ENCODE peak calls at places on chromosomes 16 and 17, in ten cellular contexts. Y, M, F, O, L, I, D, Q, T and U are unnamed samples. For H3K4me1, the result is how much of the 10 kb centered on the place peaks cover.

GRCh38 chr17:79038545-79039135 is 14.7 kb downstream of the C1QTNF1 start:
- DNase-seq in Y (peak), M (no peak), F (no peak), O (peak), L (peak), I (peak), D (no peak), Q (no peak), T (no peak), U (no peak)

GRCh38 chr16:11636172-11636721 is 32.0 kb upstream of the SNN start:
- DNase-seq in Y (no peak), M (peak), F (no peak), O (peak), L (no peak), I (no peak), D (peak), Q (no peak), T (no peak), U (no peak)

GRCh38 chr16:89268987-89269735 is 51.7 kb downstream of the ZNF778 start:
- DNase-seq in Y (peak), M (no peak), F (no peak), O (peak), L (no peak), I (peak), D (peak), Q (no peak), T (no peak), U (no peak)

GRCh38 chr17:14886200-14886739 is 378.9 kb downstream of the PMP22 start:
- DNase-seq in Y (no peak), M (peak), F (peak), O (peak), L (peak), I (no peak), D (peak), Q (no peak), T (no peak), U (no peak)

GRCh38 chr17:885971-886571 is 93.5 kb downstream of the NXN start:
- DNase-seq in Y (no peak), M (no peak), F (no peak), O (no peak), L (no peak), I (no peak), D (no peak), Q (no peak), T (no peak), U (no peak)

GRCh38 chr17:82397449-82398335 is 20.5 kb upstream of the HEXD start:
- DNase-seq in Y (no peak), M (no peak), F (no peak), O (no peak), L (no peak), I (no peak), D (no peak), Q (no peak), T (no peak), U (no peak)

GRCh38 chr16:66278604-66279262 is 87.8 kb upstream of the CDH5 start:
- DNase-seq in Y (no peak), M (no peak), F (peak), O (peak), L (peak), I (no peak), D (peak), Q (no peak), T (no peak), U (no peak)

GRCh38 chr16:84465154-84465553 is 39.3 kb downstream of the MEAK7 start:
- DNase-seq in Y (no peak), M (no peak), F (no peak), O (no peak), L (no peak), I (no peak), D (peak), Q (no peak), T (no peak), U (no peak)

GRCh38 chr17:28727727-28728363 is 743 bp upstream of the NEK8 start:
- DNase-seq in Y (peak), M (peak), F (peak), O (peak), L (peak), I (peak), D (peak), Q (peak), T (peak), U (peak)

GRCh38 chr17:73999246-73999645 is 204.2 kb upstream of the RPL38 start:
- DNase-seq in Y (no peak), M (no peak), F (no peak), O (no peak), L (no peak), I (no peak), D (no peak), Q (no peak), T (no peak), U (no peak)

GRCh38 chr16:4116328-4117249 is at the start of gene ADCY9:
- DNase-seq in Y (peak), M (peak), F (peak), O (peak), L (peak), I (peak), D (peak), Q (peak), T (no peak), U (no peak)

GRCh38 chr17:4895121-4895520 is 4.2 kb upstream of the C17orf107 start:
- DNase-seq in Y (no peak), M (no peak), F (no peak), O (no peak), L (no peak), I (no peak), D (no peak), Q (no peak), T (no peak), U (no peak)

GRCh38 chr17:50234581-50234980 is 33.1 kb upstream of the COL1A1 start:
- DNase-seq in Y (no peak), M (no peak), F (no peak), O (peak), L (peak), I (peak), D (no peak), Q (no peak), T (no peak), U (no peak)

GRCh38 chr17:82859431-82860403 is 19.9 kb upstream of the ZNF750 start:
- DNase-seq in Y (peak), M (no peak), F (no peak), O (peak), L (no peak), I (peak), D (no peak), Q (peak), T (peak), U (peak)

GRCh38 chr16:74472010-74472409 is 50.7 kb upstream of the CLEC18B start:
- DNase-seq in Y (no peak), M (no peak), F (no peak), O (no peak), L (no peak), I (no peak), D (no peak), Q (no peak), T (no peak), U (no peak)

GRCh38 chr16:4264546-4264945 is 8.3 kb downstream of the TFAP4 start:
- DNase-seq in Y (no peak), M (no peak), F (no peak), O (no peak), L (no peak), I (no peak), D (peak), Q (no peak), T (no peak), U (no peak)

GRCh38 chr16:4003166-4003565 is 113.1 kb downstream of the ADCY9 start:
- DNase-seq in Y (no peak), M (no peak), F (no peak), O (no peak), L (no peak), I (no peak), D (no peak), Q (no peak), T (no peak), U (no peak)

GRCh38 chr17:57043276-57043675 is 41.8 kb upstream of the AKAP1 start:
- DNase-seq in Y (no peak), M (no peak), F (no peak), O (no peak), L (no peak), I (no peak), D (no peak), Q (no peak), T (no peak), U (no peak)

GRCh38 chr17:55607736-55608341 is 96.6 kb upstream of the SMIM36 start:
- DNase-seq in Y (peak), M (no peak), F (no peak), O (peak), L (no peak), I (peak), D (no peak), Q (no peak), T (no peak), U (peak)

GRCh38 chr16:3094289-3095027 is 4.6 kb downstream of the ZSCAN10 start:
- DNase-seq in Y (peak), M (peak), F (peak), O (peak), L (peak), I (no peak), D (no peak), Q (peak), T (no peak), U (peak)

GRCh38 chr17:14580494-14580893 is 279.6 kb downstream of the HS3ST3B1 start:
- DNase-seq in Y (peak), M (no peak), F (no peak), O (peak), L (peak), I (no peak), D (no peak), Q (no peak), T (no peak), U (no peak)

GRCh38 chr17:14201087-14201486 is 35.6 kb downstream of the CDRT15 start:
- DNase-seq in Y (peak), M (no peak), F (no peak), O (no peak), L (no peak), I (peak), D (no peak), Q (peak), T (no peak), U (peak)

GRCh38 chr16:23188911-23189310 is 6.4 kb downstream of the SCNN1G start:
- DNase-seq in Y (no peak), M (no peak), F (no peak), O (no peak), L (no peak), I (no peak), D (no peak), Q (no peak), T (no peak), U (no peak)

GRCh38 chr16:1800703-1801102 is 7.2 kb upstream of the IGFALS start:
- DNase-seq in Y (no peak), M (no peak), F (no peak), O (no peak), L (no peak), I (no peak), D (no peak), Q (no peak), T (no peak), U (no peak)

GRCh38 chr16:79593074-79593531 is 7.4 kb downstream of the MAF start:
- DNase-seq in Y (no peak), M (no peak), F (no peak), O (no peak), L (no peak), I (no peak), D (no peak), Q (no peak), T (no peak), U (no peak)

GRCh38 chr16:23365602-23366240 is 63.6 kb downstream of the SCNN1B start:
- DNase-seq in Y (no peak), M (peak), F (peak), O (peak), L (no peak), I (no peak), D (no peak), Q (peak), T (peak), U (no peak)

GRCh38 chr17:1705004-1705403 is 5.2 kb downstream of the TLCD2 start:
- DNase-seq in Y (no peak), M (no peak), F (no peak), O (no peak), L (no peak), I (no peak), D (no peak), Q (no peak), T (no peak), U (no peak)

GRCh38 chr16:17213025-17213424 is 257.7 kb downstream of the XYLT1 start:
- DNase-seq in Y (no peak), M (no peak), F (no peak), O (no peak), L (no peak), I (no peak), D (no peak), Q (no peak), T (no peak), U (no peak)

GRCh38 chr17:66663041-66663494 is 171.8 kb upstream of the CACNG5 start:
- DNase-seq in Y (no peak), M (no peak), F (no peak), O (no peak), L (no peak), I (no peak), D (no peak), Q (no peak), T (no peak), U (no peak)

DNA sequence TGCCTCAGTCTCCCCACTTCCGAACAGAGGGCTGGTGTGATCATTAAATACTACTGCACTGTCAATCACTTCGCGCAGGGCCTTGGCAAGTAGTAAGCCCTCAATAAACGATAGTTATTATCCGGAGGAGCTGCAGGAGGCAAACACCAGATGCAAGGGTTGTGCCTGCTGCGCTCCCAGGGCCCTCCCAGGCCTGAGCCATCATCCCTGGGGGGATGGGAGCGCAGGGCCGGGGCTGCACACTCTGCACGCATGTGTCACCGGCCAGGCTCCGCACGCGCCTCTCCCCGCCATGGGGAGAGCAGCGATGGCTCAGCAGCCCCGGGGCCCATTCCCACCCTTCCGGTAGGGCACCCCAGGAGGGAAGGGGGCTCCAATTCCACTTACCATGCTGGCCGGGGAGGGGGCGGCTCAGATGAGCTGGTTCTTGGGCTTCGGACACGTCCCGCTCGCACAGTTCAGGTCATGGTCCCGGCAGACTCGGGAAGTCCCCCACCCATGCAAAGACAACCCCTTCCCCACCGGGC is 723 bp downstream of the XPO6 start:
- DNase-seq in Y (peak), M (peak), F (peak), O (peak), L (peak), I (peak), D (no peak), Q (peak), T (no peak), U (peak)
- H3K4me1 ChIP-seq in Y (under half), M (under half), F (under half), O (under half), L (under half), I (under half), D (under half), Q (under half), T (under half), U (under half)

DNA sequence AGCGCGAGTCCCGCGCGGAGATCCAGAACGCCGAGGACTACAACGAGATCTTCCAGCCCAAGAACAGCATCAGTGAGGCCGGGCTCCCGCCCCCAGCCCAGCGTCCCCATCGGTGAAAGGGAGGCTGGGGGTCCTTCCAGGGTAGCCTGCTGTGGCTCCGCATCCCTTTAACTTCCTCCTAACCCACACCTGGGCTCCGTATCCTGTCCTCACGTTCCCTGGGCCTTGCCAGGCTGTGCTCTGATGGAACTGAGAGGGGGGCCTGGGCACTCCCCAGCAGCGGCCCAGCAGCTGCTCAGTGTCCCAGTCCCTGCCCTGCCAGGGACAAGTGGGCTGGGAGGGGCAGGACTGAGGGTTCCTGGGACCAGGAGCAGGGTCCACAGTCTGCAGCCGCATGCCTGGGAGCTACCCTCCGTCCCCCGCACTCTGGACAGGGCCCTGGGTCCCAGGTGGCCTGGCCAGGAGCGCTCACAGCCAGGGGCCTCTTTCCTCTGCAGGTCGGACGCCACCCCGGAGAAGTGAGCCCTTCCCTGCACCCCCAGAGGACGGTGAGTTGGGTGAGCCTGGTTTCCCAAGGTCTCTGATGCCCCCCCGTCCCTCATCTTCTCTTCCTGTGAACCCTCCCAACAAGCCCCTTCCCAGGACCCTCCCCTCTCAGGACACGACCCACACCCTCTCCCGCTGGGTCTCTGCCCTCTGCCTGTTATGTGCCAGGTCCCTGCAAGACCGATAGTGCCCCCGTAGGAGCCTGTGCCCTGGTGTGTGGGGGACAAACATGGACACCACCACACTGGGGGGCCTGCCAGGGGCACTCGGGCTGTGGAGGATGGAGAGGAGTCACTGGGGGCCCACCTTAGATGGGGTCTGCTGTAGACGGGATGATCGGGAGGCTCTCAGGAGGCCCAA is 18.1 kb downstream of the KATNB1 start:
- DNase-seq in Y (no peak), M (no peak), F (no peak), O (no peak), L (no peak), I (no peak), D (peak), Q (no peak), T (no peak), U (no peak)
- TF ChIP-seq CTCF in Y (no peak), M (no peak), F (no peak), O (no peak), L (no peak), I (no peak), D (no peak), Q (no peak), T (no peak), U (no peak)

GRCh38 chr17:68396795-68397536 is 60.3 kb downstream of the WIPI1 start:
- DNase-seq in Y (no peak), M (no peak), F (no peak), O (no peak), L (no peak), I (no peak), D (peak), Q (no peak), T (no peak), U (peak)

GRCh38 chr17:68401288-68401687 is 56.0 kb downstream of the WIPI1 start:
- DNase-seq in Y (no peak), M (no peak), F (no peak), O (no peak), L (no peak), I (no peak), D (peak), Q (no peak), T (no peak), U (no peak)

GRCh38 chr17:68398731-68399637 is 58.3 kb downstream of the WIPI1 start:
- DNase-seq in Y (peak), M (peak), F (peak), O (peak), L (peak), I (peak), D (peak), Q (peak), T (no peak), U (peak)

GRCh38 chr17:68400404-68400735 is 56.9 kb downstream of the WIPI1 start:
- DNase-seq in Y (no peak), M (no peak), F (no peak), O (no peak), L (no peak), I (no peak), D (peak), Q (no peak), T (no peak), U (no peak)

GRCh38 chr17:68399638-68400403 is 57.5 kb downstream of the WIPI1 start:
- DNase-seq in Y (peak), M (no peak), F (peak), O (peak), L (peak), I (peak), D (peak), Q (peak), T (no peak), U (peak)
- H2AFZ ChIP-seq in Y (peak), M (no peak), F (peak), O (no peak), L (no peak), I (peak), D (no peak), Q (no peak), T (no peak), U (no peak)

GRCh38 chr16:54216268-54217187 is 70.1 kb downstream of the IRX3 start:
- DNase-seq in Y (no peak), M (no peak), F (no peak), O (no peak), L (no peak), I (no peak), D (no peak), Q (no peak), T (no peak), U (no peak)
- H3K4me1 ChIP-seq in Y (under half), M (under half), F (under half), O (under half), L (under half), I (under half), D (under half), Q (under half), T (under half), U (under half)

GRCh38 chr17:64158411-64158810 is 28.5 kb upstream of the ERN1 start:
- DNase-seq in Y (no peak), M (no peak), F (no peak), O (no peak), L (no peak), I (no peak), D (no peak), Q (no peak), T (no peak), U (no peak)

GRCh38 chr17:64157669-64158180 is 27.8 kb upstream of the ERN1 start:
- DNase-seq in Y (no peak), M (peak), F (no peak), O (peak), L (no peak), I (no peak), D (no peak), Q (no peak), T (no peak), U (no peak)

GRCh38 chr17:64155090-64155630 is 25.2 kb upstream of the ERN1 start:
- DNase-seq in Y (no peak), M (no peak), F (no peak), O (no peak), L (no peak), I (no peak), D (no peak), Q (no peak), T (no peak), U (no peak)

GRCh38 chr17:64155751-64156544 is 26.0 kb upstream of the ERN1 start:
- DNase-seq in Y (peak), M (no peak), F (no peak), O (peak), L (peak), I (peak), D (no peak), Q (peak), T (no peak), U (no peak)

GRCh38 chr17:64156670-64157069 is 26.7 kb upstream of the ERN1 start:
- DNase-seq in Y (no peak), M (no peak), F (no peak), O (no peak), L (no peak), I (no peak), D (no peak), Q (no peak), T (no peak), U (no peak)
- TF ChIP-seq CTCF in Y (no peak), M (no peak), F (no peak), O (no peak), L (no peak), I (no peak), D (no peak), Q (no peak), T (no peak), U (no peak)

GRCh38 chr16:69105501-69106361 is at the start of gene HAS3:
- DNase-seq in Y (peak), M (peak), F (peak), O (peak), L (peak), I (peak), D (peak), Q (peak), T (no peak), U (peak)
- H2AFZ ChIP-seq in Y (peak), M (no peak), F (peak), O (peak), L (peak), I (peak), D (no peak), Q (peak), T (peak), U (peak)

GRCh38 chr17:76852843-76853242 is 15.4 kb upstream of the MGAT5B start:
- DNase-seq in Y (no peak), M (no peak), F (no peak), O (no peak), L (no peak), I (no peak), D (no peak), Q (no peak), T (no peak), U (no peak)
- H3K4me1 ChIP-seq in Y (under half), M (under half), F (under half), O (under half), L (under half), I (under half), D (under half), Q (under half), T (under half), U (under half)